ENCODE peak calls at places on chromosomes 5 and 9, in seven cellular contexts. One of them, this sample, is unnamed.

GRCh38 chr5:136249678-136250266 is 56.8 kb upstream of the SMIM32 start:
- DNase-seq in HTR-8/SVneo: peak; percentile 56
- DNase-seq in A172: peak; percentile 56
- DNase-seq in HFFc6: peak; percentile 51
- DNase-seq in iPS-NIHi11: peak; percentile 73
- DNase-seq in progenitor cell of endocrine pancreas: peak; percentile 48
- DNase-seq in endothelial cell: peak; percentile 67
- DNase-seq in this sample: peak; percentile 62

GRCh38 chr9:119905706-119906105 is 536.5 kb upstream of the BRINP1 start:
- DNase-seq in iPS-NIHi11: no peak
- DNase-seq in progenitor cell of endocrine pancreas: no peak
- DNase-seq in HTR-8/SVneo: no peak
- DNase-seq in HFFc6: no peak
- DNase-seq in endothelial cell: no peak
- DNase-seq in A172: no peak
- DNase-seq in this sample: no peak

GRCh38 chr5:104540448-104540847 is 977.9 kb upstream of the NUDT12 start:
- DNase-seq in iPS-NIHi11: peak; percentile 16
- DNase-seq in HTR-8/SVneo: no peak
- DNase-seq in progenitor cell of endocrine pancreas: no peak
- DNase-seq in HFFc6: no peak
- DNase-seq in A172: peak; percentile 25
- DNase-seq in endothelial cell: no peak
- DNase-seq in this sample: no peak

GRCh38 chr5:179378441-179379271 is 33.4 kb upstream of the ADAMTS2 start:
- DNase-seq in endothelial cell: no peak
- DNase-seq in HTR-8/SVneo: no peak
- DNase-seq in A172: no peak
- DNase-seq in progenitor cell of endocrine pancreas: no peak
- DNase-seq in HFFc6: peak; percentile 74
- DNase-seq in iPS-NIHi11: no peak
- DNase-seq in this sample: peak; percentile 80

GRCh38 chr5:69237877-69238276 is 3.2 kb downstream of the CDK7 start:
- DNase-seq in A172: no peak
- DNase-seq in progenitor cell of endocrine pancreas: no peak
- DNase-seq in endothelial cell: no peak
- DNase-seq in iPS-NIHi11: no peak
- DNase-seq in HFFc6: no peak
- DNase-seq in HTR-8/SVneo: no peak
- DNase-seq in this sample: no peak

GRCh38 chr9:71001780-71002386 is 119.5 kb downstream of the TRPM3 start:
- DNase-seq in progenitor cell of endocrine pancreas: peak; percentile 18
- DNase-seq in HTR-8/SVneo: peak; percentile 15
- DNase-seq in endothelial cell: peak; percentile 23
- DNase-seq in HFFc6: peak; percentile 6
- DNase-seq in iPS-NIHi11: peak; percentile 63
- DNase-seq in A172: peak; percentile 61
- DNase-seq in this sample: peak; percentile 31

GRCh38 chr9:36739538-36740116 is 166.9 kb downstream of the MELK start:
- DNase-seq in iPS-NIHi11: peak; percentile 30
- DNase-seq in HTR-8/SVneo: no peak
- DNase-seq in progenitor cell of endocrine pancreas: no peak
- DNase-seq in A172: no peak
- DNase-seq in HFFc6: no peak
- DNase-seq in endothelial cell: no peak
- DNase-seq in this sample: no peak

GRCh38 chr5:34415559-34416198 is 240.4 kb upstream of the RAI14 start:
- DNase-seq in progenitor cell of endocrine pancreas: no peak
- DNase-seq in A172: no peak
- DNase-seq in HTR-8/SVneo: no peak
- DNase-seq in HFFc6: peak; percentile 56
- DNase-seq in iPS-NIHi11: no peak
- DNase-seq in endothelial cell: no peak
- DNase-seq in this sample: peak; percentile 74

GRCh38 chr9:5665059-5665458 is 36.2 kb downstream of the RIC1 start:
- DNase-seq in HTR-8/SVneo: no peak
- DNase-seq in iPS-NIHi11: no peak
- DNase-seq in A172: no peak
- DNase-seq in endothelial cell: no peak
- DNase-seq in progenitor cell of endocrine pancreas: no peak
- DNase-seq in HFFc6: no peak
- DNase-seq in this sample: no peak

GRCh38 chr9:26537211-26537610 is 355.4 kb downstream of the CAAP1 start:
- DNase-seq in HFFc6: no peak
- DNase-seq in A172: no peak
- DNase-seq in endothelial cell: no peak
- DNase-seq in progenitor cell of endocrine pancreas: no peak
- DNase-seq in iPS-NIHi11: no peak
- DNase-seq in HTR-8/SVneo: no peak
- DNase-seq in this sample: peak; percentile 35

GRCh38 chr9:118522093-118523028 is 818.2 kb downstream of the TLR4 start:
- DNase-seq in endothelial cell: peak; percentile 60
- DNase-seq in HTR-8/SVneo: peak; percentile 26
- DNase-seq in iPS-NIHi11: peak; percentile 82
- DNase-seq in A172: peak; percentile 81
- DNase-seq in progenitor cell of endocrine pancreas: peak; percentile 30
- DNase-seq in HFFc6: peak; percentile 48
- DNase-seq in this sample: peak; percentile 73

GRCh38 chr9:128702949-128703615 is 779 bp downstream of the PKN3 start:
- DNase-seq in HTR-8/SVneo: peak; percentile 33
- DNase-seq in endothelial cell: no peak
- DNase-seq in progenitor cell of endocrine pancreas: no peak
- DNase-seq in A172: no peak
- DNase-seq in HFFc6: no peak
- DNase-seq in iPS-NIHi11: peak; percentile 84
- DNase-seq in this sample: peak; percentile 58

GRCh38 chr9:97721396-97721795 is 24.3 kb upstream of the XPA start:
- DNase-seq in endothelial cell: no peak
- DNase-seq in A172: no peak
- DNase-seq in HTR-8/SVneo: no peak
- DNase-seq in iPS-NIHi11: no peak
- DNase-seq in progenitor cell of endocrine pancreas: no peak
- DNase-seq in HFFc6: peak; percentile 35
- DNase-seq in this sample: peak; percentile 56

GRCh38 chr5:172941067-172941516 is 18.1 kb upstream of the RPL26L1 start:
- DNase-seq in endothelial cell: no peak
- DNase-seq in HFFc6: no peak
- DNase-seq in iPS-NIHi11: no peak
- DNase-seq in progenitor cell of endocrine pancreas: no peak
- DNase-seq in A172: no peak
- DNase-seq in HTR-8/SVneo: no peak
- DNase-seq in this sample: no peak

GRCh38 chr9:135134253-135135028 is 47.0 kb downstream of the OLFM1 start:
- DNase-seq in endothelial cell: no peak
- DNase-seq in iPS-NIHi11: no peak
- DNase-seq in A172: no peak
- DNase-seq in HFFc6: no peak
- DNase-seq in HTR-8/SVneo: no peak
- DNase-seq in progenitor cell of endocrine pancreas: no peak
- DNase-seq in this sample: no peak

GRCh38 chr5:174259691-174260420 is 214.3 kb downstream of the NSG2 start:
- DNase-seq in progenitor cell of endocrine pancreas: no peak
- DNase-seq in A172: no peak
- DNase-seq in endothelial cell: no peak
- DNase-seq in iPS-NIHi11: no peak
- DNase-seq in HFFc6: no peak
- DNase-seq in HTR-8/SVneo: no peak
- DNase-seq in this sample: no peak

GRCh38 chr9:96486351-96487029 is 36.5 kb downstream of the HABP4 start:
- DNase-seq in progenitor cell of endocrine pancreas: no peak
- DNase-seq in A172: peak; percentile 54
- DNase-seq in HFFc6: peak; percentile 84
- DNase-seq in HTR-8/SVneo: peak; percentile 40
- DNase-seq in endothelial cell: no peak
- DNase-seq in iPS-NIHi11: no peak
- DNase-seq in this sample: peak; percentile 78

GRCh38 chr9:137431416-137431931 is 8.3 kb downstream of the NOXA1 start:
- DNase-seq in HFFc6: no peak
- DNase-seq in progenitor cell of endocrine pancreas: peak; percentile 8
- DNase-seq in iPS-NIHi11: no peak
- DNase-seq in HTR-8/SVneo: no peak
- DNase-seq in A172: no peak
- DNase-seq in endothelial cell: no peak
- DNase-seq in this sample: no peak

GRCh38 chr5:2278825-2279224 is 396.1 kb upstream of the IRX4 start:
- DNase-seq in A172: no peak
- DNase-seq in HTR-8/SVneo: no peak
- DNase-seq in endothelial cell: no peak
- DNase-seq in progenitor cell of endocrine pancreas: no peak
- DNase-seq in HFFc6: no peak
- DNase-seq in iPS-NIHi11: no peak
- DNase-seq in this sample: no peak

GRCh38 chr9:89356782-89357181 is 38.5 kb downstream of the SECISBP2 start:
- DNase-seq in progenitor cell of endocrine pancreas: no peak
- DNase-seq in A172: no peak
- DNase-seq in iPS-NIHi11: no peak
- DNase-seq in HTR-8/SVneo: no peak
- DNase-seq in HFFc6: no peak
- DNase-seq in endothelial cell: no peak
- DNase-seq in this sample: no peak

GRCh38 chr9:113998529-113999255 is 79.4 kb downstream of the AMBP start:
- DNase-seq in progenitor cell of endocrine pancreas: no peak
- DNase-seq in iPS-NIHi11: peak; percentile 58
- DNase-seq in HTR-8/SVneo: peak; percentile 23
- DNase-seq in HFFc6: no peak
- DNase-seq in endothelial cell: no peak
- DNase-seq in A172: peak; percentile 7
- DNase-seq in this sample: peak; percentile 11

GRCh38 chr5:90941002-90941720 is 382.6 kb downstream of the ADGRV1 start:
- DNase-seq in A172: no peak
- DNase-seq in progenitor cell of endocrine pancreas: no peak
- DNase-seq in iPS-NIHi11: no peak
- DNase-seq in HFFc6: no peak
- DNase-seq in HTR-8/SVneo: no peak
- DNase-seq in endothelial cell: no peak
- DNase-seq in this sample: no peak

This sample was measured in EL.